ENCODE peak calls at places on chromosomes 6 and 20, in five cellular contexts. One of them, this sample, is unnamed.

GRCh38 chr6:146767632-146768031 is 168.9 kb downstream of the ADGB start:
- DNase-seq in progenitor cell of endocrine pancreas: no peak
- DNase-seq in WERI-Rb-1: no peak
- DNase-seq in pancreas: no peak
- DNase-seq in sigmoid colon: no peak
- DNase-seq in this sample: no peak

GRCh38 chr20:23341073-23341472 is 9.5 kb upstream of the NXT1 start:
- DNase-seq in progenitor cell of endocrine pancreas: no peak
- DNase-seq in WERI-Rb-1: no peak
- DNase-seq in pancreas: no peak
- DNase-seq in sigmoid colon: no peak
- DNase-seq in this sample: no peak

GRCh38 chr6:18397701-18398100 is 10.6 kb downstream of the RNF144B start:
- DNase-seq in progenitor cell of endocrine pancreas: no peak
- DNase-seq in WERI-Rb-1: no peak
- DNase-seq in pancreas: no peak
- DNase-seq in sigmoid colon: no peak
- DNase-seq in this sample: no peak

GRCh38 chr20:15196580-15197255 is 859.3 kb upstream of the FLRT3 start:
- DNase-seq in progenitor cell of endocrine pancreas: no peak
- DNase-seq in WERI-Rb-1: no peak
- DNase-seq in pancreas: no peak
- DNase-seq in sigmoid colon: no peak
- DNase-seq in this sample: no peak

GRCh38 chr6:81450180-81450579 is 302.3 kb downstream of the TENT5A start:
- DNase-seq in progenitor cell of endocrine pancreas: no peak
- DNase-seq in WERI-Rb-1: no peak
- DNase-seq in pancreas: no peak
- DNase-seq in sigmoid colon: no peak
- DNase-seq in this sample: no peak

GRCh38 chr20:23569570-23569969 is 1.3 kb upstream of the CST9L start:
- DNase-seq in progenitor cell of endocrine pancreas: no peak
- DNase-seq in WERI-Rb-1: no peak
- DNase-seq in pancreas: no peak
- DNase-seq in sigmoid colon: no peak
- DNase-seq in this sample: no peak

GRCh38 chr6:56242343-56242742 is 5.0 kb downstream of the COL21A1 start:
- DNase-seq in progenitor cell of endocrine pancreas: no peak
- DNase-seq in WERI-Rb-1: no peak
- DNase-seq in pancreas: no peak
- DNase-seq in sigmoid colon: no peak
- DNase-seq in this sample: no peak

GRCh38 chr6:52304917-52305316 is 20.4 kb upstream of the MCM3 start:
- DNase-seq in progenitor cell of endocrine pancreas: no peak
- DNase-seq in WERI-Rb-1: no peak
- DNase-seq in pancreas: no peak
- DNase-seq in sigmoid colon: no peak
- DNase-seq in this sample: no peak

GRCh38 chr6:106751501-106752252 is 122.3 kb downstream of the QRSL1 start:
- DNase-seq in progenitor cell of endocrine pancreas: no peak
- DNase-seq in WERI-Rb-1: no peak
- DNase-seq in pancreas: peak; percentile 78
- DNase-seq in sigmoid colon: no peak
- DNase-seq in this sample: no peak

GRCh38 chr6:67009818-67010217 is 1302.8 kb upstream of the EYS start:
- DNase-seq in progenitor cell of endocrine pancreas: no peak
- DNase-seq in WERI-Rb-1: peak; percentile 23
- DNase-seq in pancreas: no peak
- DNase-seq in sigmoid colon: no peak
- DNase-seq in this sample: no peak
- TF ChIP-seq CTCF in progenitor cell of endocrine pancreas: peak; percentile 36
- TF ChIP-seq CTCF in WERI-Rb-1: peak; percentile 39
- TF ChIP-seq CTCF in pancreas: no peak
- TF ChIP-seq CTCF in sigmoid colon: no peak
- TF ChIP-seq CTCF in this sample: peak; percentile 50

GRCh38 chr20:41411458-41411857 is 44.8 kb upstream of the EMILIN3 start:
- DNase-seq in progenitor cell of endocrine pancreas: no peak
- DNase-seq in WERI-Rb-1: no peak
- DNase-seq in pancreas: no peak
- DNase-seq in sigmoid colon: no peak
- DNase-seq in this sample: no peak
- TF ChIP-seq CTCF in progenitor cell of endocrine pancreas: peak; percentile 35
- TF ChIP-seq CTCF in WERI-Rb-1: no peak
- TF ChIP-seq CTCF in pancreas: no peak
- TF ChIP-seq CTCF in sigmoid colon: no peak
- TF ChIP-seq CTCF in this sample: peak; percentile 57

GRCh38 chr6:24547243-24547642 is 52.5 kb downstream of the ALDH5A1 start:
- DNase-seq in progenitor cell of endocrine pancreas: no peak
- DNase-seq in WERI-Rb-1: no peak
- DNase-seq in pancreas: no peak
- DNase-seq in sigmoid colon: no peak
- DNase-seq in this sample: no peak
- TF ChIP-seq CTCF in progenitor cell of endocrine pancreas: no peak
- TF ChIP-seq CTCF in WERI-Rb-1: no peak
- TF ChIP-seq CTCF in pancreas: no peak
- TF ChIP-seq CTCF in sigmoid colon: no peak
- TF ChIP-seq CTCF in this sample: no peak

GRCh38 chr6:137699036-137699683 is 167.9 kb upstream of the TNFAIP3 start:
- DNase-seq in progenitor cell of endocrine pancreas: no peak
- DNase-seq in WERI-Rb-1: no peak
- DNase-seq in pancreas: no peak
- DNase-seq in sigmoid colon: no peak
- DNase-seq in this sample: no peak

GRCh38 chr6:137696765-137697164 is 170.3 kb upstream of the TNFAIP3 start:
- DNase-seq in progenitor cell of endocrine pancreas: no peak
- DNase-seq in WERI-Rb-1: no peak
- DNase-seq in pancreas: no peak
- DNase-seq in sigmoid colon: no peak
- DNase-seq in this sample: no peak

GRCh38 chr6:137700751-137701477 is 166.1 kb upstream of the TNFAIP3 start:
- DNase-seq in progenitor cell of endocrine pancreas: no peak
- DNase-seq in WERI-Rb-1: no peak
- DNase-seq in pancreas: no peak
- DNase-seq in sigmoid colon: no peak
- DNase-seq in this sample: no peak

GRCh38 chr6:137698636-137699035 is 168.4 kb upstream of the TNFAIP3 start:
- DNase-seq in progenitor cell of endocrine pancreas: no peak
- DNase-seq in WERI-Rb-1: no peak
- DNase-seq in pancreas: no peak
- DNase-seq in sigmoid colon: peak; percentile 69
- DNase-seq in this sample: no peak

DNA sequence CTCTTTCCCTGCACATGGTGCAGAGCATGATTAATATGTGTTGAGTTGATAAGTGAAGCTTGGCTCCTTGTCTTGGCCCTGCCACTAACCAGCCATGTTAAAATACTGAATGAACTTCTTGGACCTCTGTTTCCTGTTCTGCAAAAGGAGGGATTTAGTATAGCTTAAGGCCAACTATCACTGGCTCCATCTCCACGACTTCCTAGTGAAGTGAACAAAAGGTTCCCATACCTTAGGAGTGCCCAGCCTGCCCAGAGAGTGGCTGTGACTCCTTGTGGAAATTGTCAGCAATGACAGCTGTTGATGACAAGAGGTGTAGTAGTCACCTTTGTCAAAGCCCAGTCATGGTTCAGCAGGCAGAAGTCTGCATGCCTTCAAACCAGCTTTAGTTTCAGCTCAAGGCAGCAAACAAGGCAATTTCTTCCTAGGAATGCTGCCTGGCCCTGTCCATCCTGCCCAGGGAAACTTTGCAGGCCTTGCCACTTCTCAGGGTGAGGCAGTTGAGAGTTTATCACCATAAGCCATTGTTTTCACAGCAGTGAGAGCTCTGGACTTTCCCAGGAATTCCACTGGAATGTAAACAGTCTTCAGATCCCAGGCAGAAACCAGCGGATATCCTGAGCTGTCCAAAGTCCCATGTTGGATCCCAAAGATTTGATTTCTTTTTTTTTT is 169.7 kb upstream of the TNFAIP3 start:
- DNase-seq in progenitor cell of endocrine pancreas: no peak
- DNase-seq in WERI-Rb-1: no peak
- DNase-seq in pancreas: peak; percentile 52
- DNase-seq in sigmoid colon: no peak
- DNase-seq in this sample: peak; percentile 51
- TF ChIP-seq CTCF in progenitor cell of endocrine pancreas: peak; percentile 18
- TF ChIP-seq CTCF in WERI-Rb-1: no peak
- TF ChIP-seq CTCF in pancreas: no peak
- TF ChIP-seq CTCF in sigmoid colon: no peak
- TF ChIP-seq CTCF in this sample: peak; percentile 61

GRCh38 chr6:35973670-35974222 is 50.7 kb downstream of the SLC26A8 start:
- DNase-seq in progenitor cell of endocrine pancreas: no peak
- DNase-seq in WERI-Rb-1: no peak
- DNase-seq in pancreas: no peak
- DNase-seq in sigmoid colon: no peak
- DNase-seq in this sample: no peak

GRCh38 chr6:35977308-35977707 is 47.1 kb downstream of the SLC26A8 start:
- DNase-seq in progenitor cell of endocrine pancreas: no peak
- DNase-seq in WERI-Rb-1: no peak
- DNase-seq in pancreas: no peak
- DNase-seq in sigmoid colon: no peak
- DNase-seq in this sample: no peak

GRCh38 chr6:35970181-35970580 is 49.3 kb upstream of the SRPK1 start:
- DNase-seq in progenitor cell of endocrine pancreas: no peak
- DNase-seq in WERI-Rb-1: no peak
- DNase-seq in pancreas: no peak
- DNase-seq in sigmoid colon: no peak
- DNase-seq in this sample: no peak

GRCh38 chr6:35969676-35970075 is 48.8 kb upstream of the SRPK1 start:
- DNase-seq in progenitor cell of endocrine pancreas: no peak
- DNase-seq in WERI-Rb-1: no peak
- DNase-seq in pancreas: no peak
- DNase-seq in sigmoid colon: no peak
- DNase-seq in this sample: no peak

GRCh38 chr6:35972471-35972985 is 51.6 kb upstream of the SRPK1 start:
- DNase-seq in progenitor cell of endocrine pancreas: no peak
- DNase-seq in WERI-Rb-1: peak; percentile 59
- DNase-seq in pancreas: no peak
- DNase-seq in sigmoid colon: no peak
- DNase-seq in this sample: peak; percentile 34
- TF ChIP-seq CTCF in progenitor cell of endocrine pancreas: peak; percentile 44
- TF ChIP-seq CTCF in WERI-Rb-1: peak; percentile 73
- TF ChIP-seq CTCF in pancreas: no peak
- TF ChIP-seq CTCF in sigmoid colon: no peak
- TF ChIP-seq CTCF in this sample: no peak

DNA sequence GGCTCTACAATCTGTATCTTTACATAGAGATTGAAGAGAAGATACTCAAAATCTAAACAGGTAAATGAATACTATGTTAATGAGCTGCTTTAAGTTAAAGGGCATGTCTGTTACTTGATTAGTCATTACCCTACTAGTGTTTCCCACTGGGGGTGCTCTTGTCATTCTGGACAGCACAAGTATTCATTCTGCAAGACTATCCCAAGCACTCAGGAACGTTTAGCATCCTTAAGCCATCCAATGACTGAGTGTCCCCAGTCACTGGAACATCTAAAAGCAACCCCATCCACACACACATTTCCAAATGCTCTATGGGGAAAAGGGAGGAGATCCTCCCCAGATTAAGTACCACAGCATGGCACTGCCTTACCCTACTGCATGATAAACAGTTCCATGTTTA is 25.7 kb downstream of the EZR start:
- DNase-seq in progenitor cell of endocrine pancreas: no peak
- DNase-seq in WERI-Rb-1: peak; percentile 24
- DNase-seq in pancreas: no peak
- DNase-seq in sigmoid colon: no peak
- DNase-seq in this sample: no peak
- TF ChIP-seq CTCF in progenitor cell of endocrine pancreas: peak; percentile 36
- TF ChIP-seq CTCF in WERI-Rb-1: peak; percentile 36
- TF ChIP-seq CTCF in pancreas: no peak
- TF ChIP-seq CTCF in sigmoid colon: no peak
- TF ChIP-seq CTCF in this sample: peak; percentile 32

GRCh38 chr6:105077592-105078463 is 102.0 kb downstream of the POPDC3 start:
- DNase-seq in progenitor cell of endocrine pancreas: no peak
- DNase-seq in WERI-Rb-1: no peak
- DNase-seq in pancreas: no peak
- DNase-seq in sigmoid colon: no peak
- DNase-seq in this sample: no peak
- TF ChIP-seq CTCF in progenitor cell of endocrine pancreas: peak; percentile 57
- TF ChIP-seq CTCF in WERI-Rb-1: no peak
- TF ChIP-seq CTCF in pancreas: no peak
- TF ChIP-seq CTCF in sigmoid colon: peak; percentile 42
- TF ChIP-seq CTCF in this sample: peak; percentile 71